ENCODE peak calls at places on chromosomes 4 and X, in four cellular contexts. One of them, this sample, is unnamed.

GRCh38 chr4:111748157-111748556 is 397.1 kb upstream of the FAM241A start:
- DNase-seq in T-helper 9 cell: no peak
- DNase-seq in GM06990: no peak
- DNase-seq in NCI-H2029 treated with DMSO at 0.1 percent for 48 hours: no peak
- DNase-seq in this sample: no peak

GRCh38 chrX:906586-906985 is 276.0 kb downstream of the SHOX start:
- DNase-seq in NCI-H2029 treated with DMSO at 0.1 percent for 48 hours: no peak
- DNase-seq in GM06990: no peak
- DNase-seq in T-helper 9 cell: no peak
- DNase-seq in this sample: no peak

GRCh38 chrX:65300104-65300809 is 234.3 kb downstream of the LAS1L start:
- DNase-seq in GM06990: no peak
- DNase-seq in T-helper 9 cell: no peak
- DNase-seq in NCI-H2029 treated with DMSO at 0.1 percent for 48 hours: no peak
- DNase-seq in this sample: no peak

GRCh38 chr4:3871881-3872833 is 106.0 kb downstream of the ADRA2C start:
- DNase-seq in T-helper 9 cell: no peak
- DNase-seq in GM06990: no peak
- DNase-seq in NCI-H2029 treated with DMSO at 0.1 percent for 48 hours: no peak
- DNase-seq in this sample: no peak

GRCh38 chr4:3253808-3254207 is 4.8 kb downstream of the MSANTD1 start:
- DNase-seq in GM06990: no peak
- DNase-seq in T-helper 9 cell: no peak
- DNase-seq in NCI-H2029 treated with DMSO at 0.1 percent for 48 hours: no peak
- DNase-seq in this sample: no peak

GRCh38 chr4:140103676-140104075 is 50.3 kb downstream of the MAML3 start:
- DNase-seq in T-helper 9 cell: no peak
- DNase-seq in NCI-H2029 treated with DMSO at 0.1 percent for 48 hours: no peak
- DNase-seq in GM06990: peak
- DNase-seq in this sample: peak

GRCh38 chrX:17046478-17047097 is 100.1 kb downstream of the REPS2 start:
- DNase-seq in GM06990: no peak
- DNase-seq in T-helper 9 cell: peak
- DNase-seq in NCI-H2029 treated with DMSO at 0.1 percent for 48 hours: peak
- DNase-seq in this sample: peak

GRCh38 chr4:147772056-147772455 is 40.2 kb downstream of the ARHGAP10 start:
- DNase-seq in NCI-H2029 treated with DMSO at 0.1 percent for 48 hours: no peak
- DNase-seq in GM06990: no peak
- DNase-seq in T-helper 9 cell: no peak
- DNase-seq in this sample: no peak

GRCh38 chrX:154412468-154412867 is 1.1 kb downstream of the TAFAZZIN start:
- DNase-seq in GM06990: no peak
- DNase-seq in NCI-H2029 treated with DMSO at 0.1 percent for 48 hours: no peak
- DNase-seq in T-helper 9 cell: no peak
- DNase-seq in this sample: peak

GRCh38 chrX:123869488-123869887 is 9.6 kb downstream of the XIAP start:
- DNase-seq in NCI-H2029 treated with DMSO at 0.1 percent for 48 hours: no peak
- DNase-seq in GM06990: no peak
- DNase-seq in T-helper 9 cell: no peak
- DNase-seq in this sample: peak

GRCh38 chr4:86358176-86358701 is 1.6 kb downstream of the MAPK10 start:
- DNase-seq in GM06990: no peak
- DNase-seq in NCI-H2029 treated with DMSO at 0.1 percent for 48 hours: no peak
- DNase-seq in T-helper 9 cell: no peak
- DNase-seq in this sample: no peak

GRCh38 chr4:87251104-87251503 is 30.7 kb upstream of the KLHL8 start:
- DNase-seq in GM06990: no peak
- DNase-seq in NCI-H2029 treated with DMSO at 0.1 percent for 48 hours: no peak
- DNase-seq in T-helper 9 cell: no peak
- DNase-seq in this sample: no peak

GRCh38 chrX:148380107-148380506 is 120.3 kb upstream of the AFF2 start:
- DNase-seq in T-helper 9 cell: no peak
- DNase-seq in NCI-H2029 treated with DMSO at 0.1 percent for 48 hours: no peak
- DNase-seq in GM06990: no peak
- DNase-seq in this sample: no peak

GRCh38 chrX:15675490-15675921 is 10.9 kb upstream of the CLTRN start:
- DNase-seq in T-helper 9 cell: peak
- DNase-seq in NCI-H2029 treated with DMSO at 0.1 percent for 48 hours: peak
- DNase-seq in GM06990: peak
- DNase-seq in this sample: no peak

GRCh38 chr4:17866790-17867189 is 56.0 kb downstream of the NCAPG start:
- DNase-seq in T-helper 9 cell: no peak
- DNase-seq in GM06990: no peak
- DNase-seq in NCI-H2029 treated with DMSO at 0.1 percent for 48 hours: no peak
- DNase-seq in this sample: no peak

GRCh38 chr4:55170462-55170861 is 45.1 kb upstream of the KDR start:
- DNase-seq in GM06990: no peak
- DNase-seq in T-helper 9 cell: no peak
- DNase-seq in NCI-H2029 treated with DMSO at 0.1 percent for 48 hours: no peak
- DNase-seq in this sample: no peak

GRCh38 chrX:149493567-149494562 is 11.2 kb downstream of the IDS start:
- DNase-seq in NCI-H2029 treated with DMSO at 0.1 percent for 48 hours: no peak
- DNase-seq in GM06990: no peak
- DNase-seq in T-helper 9 cell: no peak
- DNase-seq in this sample: peak

This sample was measured in HCEC 1CT.